ENCODE peak calls at places on chromosomes 4 and X, in four cellular contexts. One of them, this sample, is unnamed.

GRCh38 chrX:13506574-13506973 is 62.8 kb upstream of the EGFL6 start:
- DNase-seq in IMR-90: peak
- DNase-seq in lung: peak
- DNase-seq in colonic mucosa: peak
- DNase-seq in this sample: peak

GRCh38 chr4:185700635-185701034 is 111.4 kb downstream of the SORBS2 start:
- DNase-seq in colonic mucosa: no peak
- DNase-seq in lung: no peak
- DNase-seq in IMR-90: no peak
- DNase-seq in this sample: no peak

GRCh38 chr4:185204238-185204910 is 574 bp upstream of the CFAP97 start:
- DNase-seq in IMR-90: peak
- DNase-seq in colonic mucosa: peak
- DNase-seq in lung: no peak
- DNase-seq in this sample: no peak

GRCh38 chrX:132853040-132853439 is 105.4 kb downstream of the HS6ST2 start:
- DNase-seq in lung: no peak
- DNase-seq in IMR-90: no peak
- DNase-seq in colonic mucosa: no peak
- DNase-seq in this sample: no peak

GRCh38 chr4:88599298-88599697 is 7.0 kb downstream of the HERC3 start:
- DNase-seq in colonic mucosa: no peak
- DNase-seq in lung: no peak
- DNase-seq in IMR-90: peak
- DNase-seq in this sample: no peak

GRCh38 chr4:39706334-39706733 is 8.4 kb downstream of the UBE2K start:
- DNase-seq in lung: no peak
- DNase-seq in colonic mucosa: peak
- DNase-seq in IMR-90: peak
- DNase-seq in this sample: no peak

GRCh38 chrX:45524296-45524695 is 323.6 kb upstream of the DIPK2B start:
- DNase-seq in lung: no peak
- DNase-seq in IMR-90: peak
- DNase-seq in colonic mucosa: no peak
- DNase-seq in this sample: no peak

GRCh38 chrX:54529166-54529558 is 857 bp upstream of the GNL3L start:
- DNase-seq in colonic mucosa: no peak
- DNase-seq in IMR-90: no peak
- DNase-seq in lung: no peak
- DNase-seq in this sample: no peak

GRCh38 chr4:90186229-90186628 is 59.0 kb downstream of the CCSER1 start:
- DNase-seq in colonic mucosa: no peak
- DNase-seq in lung: no peak
- DNase-seq in IMR-90: no peak
- DNase-seq in this sample: no peak

GRCh38 chr4:142549726-142550463 is 296.2 kb downstream of the INPP4B start:
- DNase-seq in colonic mucosa: no peak
- DNase-seq in lung: no peak
- DNase-seq in IMR-90: peak
- DNase-seq in this sample: no peak

GRCh38 chrX:134551365-134552095 is 91.6 kb downstream of the HPRT1 start:
- DNase-seq in colonic mucosa: no peak
- DNase-seq in lung: no peak
- DNase-seq in IMR-90: peak
- DNase-seq in this sample: no peak

GRCh38 chr4:184102488-184102887 is 115.2 kb downstream of the ENPP6 start:
- DNase-seq in colonic mucosa: no peak
- DNase-seq in IMR-90: no peak
- DNase-seq in lung: no peak
- DNase-seq in this sample: no peak

GRCh38 chr4:1249148-1249730 is 309 bp upstream of the CTBP1 start:
- DNase-seq in colonic mucosa: peak
- DNase-seq in lung: peak
- DNase-seq in IMR-90: peak
- DNase-seq in this sample: peak

GRCh38 chrX:38117485-38117884 is 103.2 kb downstream of the SRPX start:
- DNase-seq in lung: no peak
- DNase-seq in IMR-90: peak
- DNase-seq in colonic mucosa: no peak
- DNase-seq in this sample: no peak

GRCh38 chrX:100381613-100382012 is 28.5 kb downstream of the PCDH19 start:
- DNase-seq in IMR-90: no peak
- DNase-seq in colonic mucosa: no peak
- DNase-seq in lung: no peak
- DNase-seq in this sample: no peak

GRCh38 chrX:7109838-7110793 is 37.4 kb upstream of the STS start:
- DNase-seq in lung: no peak
- DNase-seq in IMR-90: no peak
- DNase-seq in colonic mucosa: no peak
- DNase-seq in this sample: no peak

GRCh38 chr4:150004481-150004880 is 73.8 kb upstream of the DCLK2 start:
- DNase-seq in IMR-90: peak
- DNase-seq in colonic mucosa: no peak
- DNase-seq in lung: no peak
- DNase-seq in this sample: no peak

GRCh38 chr4:123600921-123601904 is 204.6 kb downstream of the SPRY1 start:
- DNase-seq in colonic mucosa: peak
- DNase-seq in IMR-90: no peak
- DNase-seq in lung: no peak
- DNase-seq in this sample: no peak

GRCh38 chrX:119589810-119590209 is 15.4 kb downstream of the UBE2A start:
- DNase-seq in IMR-90: no peak
- DNase-seq in colonic mucosa: no peak
- DNase-seq in lung: no peak
- DNase-seq in this sample: no peak

GRCh38 chr4:2942532-2943363 is 20.5 kb downstream of the NOP14 start:
- DNase-seq in IMR-90: no peak
- DNase-seq in lung: no peak
- DNase-seq in colonic mucosa: peak
- DNase-seq in this sample: no peak

GRCh38 chrX:136028383-136028984 is 43.2 kb downstream of the SLC9A6 start:
- DNase-seq in IMR-90: peak
- DNase-seq in colonic mucosa: no peak
- DNase-seq in lung: no peak
- DNase-seq in this sample: no peak

GRCh38 chr4:37793562-37793961 is 32.9 kb upstream of the PGM2 start:
- DNase-seq in lung: peak
- DNase-seq in IMR-90: peak
- DNase-seq in colonic mucosa: no peak
- DNase-seq in this sample: no peak

GRCh38 chr4:1445716-1446445 is 39.6 kb upstream of the NKX1-1 start:
- DNase-seq in IMR-90: no peak
- DNase-seq in colonic mucosa: no peak
- DNase-seq in lung: peak
- DNase-seq in this sample: no peak

GRCh38 chr4:54586343-54586953 is 71.3 kb upstream of the KIT start:
- DNase-seq in IMR-90: peak
- DNase-seq in colonic mucosa: peak
- DNase-seq in lung: no peak
- DNase-seq in this sample: no peak

GRCh38 chrX:38458071-38458470 is 103.3 kb upstream of the TSPAN7 start:
- DNase-seq in lung: no peak
- DNase-seq in IMR-90: no peak
- DNase-seq in colonic mucosa: no peak
- DNase-seq in this sample: no peak

GRCh38 chrX:19849433-19850190 is 37.8 kb downstream of the SH3KBP1 start:
- DNase-seq in lung: no peak
- DNase-seq in colonic mucosa: no peak
- DNase-seq in IMR-90: peak
- DNase-seq in this sample: no peak

GRCh38 chr4:68288046-68288740 is 42.7 kb upstream of the TMPRSS11B start:
- DNase-seq in colonic mucosa: no peak
- DNase-seq in IMR-90: no peak
- DNase-seq in lung: no peak
- DNase-seq in this sample: no peak

GRCh38 chrX:24860140-24860539 is 155.6 kb downstream of the ARX start:
- DNase-seq in IMR-90: peak
- DNase-seq in colonic mucosa: no peak
- DNase-seq in lung: no peak
- DNase-seq in this sample: no peak

GRCh38 chrX:124401696-124402095 is 55.3 kb downstream of the SH2D1A start:
- DNase-seq in colonic mucosa: no peak
- DNase-seq in lung: no peak
- DNase-seq in IMR-90: no peak
- DNase-seq in this sample: no peak

GRCh38 chrX:152847281-152847680 is 16.4 kb downstream of the NSDHL start:
- DNase-seq in colonic mucosa: no peak
- DNase-seq in IMR-90: no peak
- DNase-seq in lung: no peak
- DNase-seq in this sample: no peak

GRCh38 chrX:12986886-12987285 is 12.0 kb downstream of the TMSB4X start:
- DNase-seq in colonic mucosa: no peak
- DNase-seq in IMR-90: no peak
- DNase-seq in lung: no peak
- DNase-seq in this sample: no peak

GRCh38 chr4:26589699-26590098 is 5.8 kb downstream of the TBC1D19 start:
- DNase-seq in lung: no peak
- DNase-seq in IMR-90: no peak
- DNase-seq in colonic mucosa: no peak
- DNase-seq in this sample: no peak

GRCh38 chr4:154982187-154983047 is 201.3 kb downstream of the RBM46 start:
- DNase-seq in IMR-90: peak
- DNase-seq in colonic mucosa: peak
- DNase-seq in lung: peak
- DNase-seq in this sample: no peak

GRCh38 chrX:397575-397974 is 10.9 kb upstream of the PPP2R3B start:
- DNase-seq in colonic mucosa: no peak
- DNase-seq in IMR-90: peak
- DNase-seq in lung: no peak
- DNase-seq in this sample: no peak

GRCh38 chrX:120534413-120535205 is 26.2 kb downstream of the CUL4B start:
- DNase-seq in IMR-90: no peak
- DNase-seq in lung: no peak
- DNase-seq in colonic mucosa: no peak
- DNase-seq in this sample: no peak

GRCh38 chr4:46323891-46324290 is 66.0 kb downstream of the GABRA2 start:
- DNase-seq in lung: no peak
- DNase-seq in IMR-90: no peak
- DNase-seq in colonic mucosa: no peak
- DNase-seq in this sample: no peak

GRCh38 chr4:4866833-4867744 is 7.6 kb downstream of the MSX1 start:
- DNase-seq in IMR-90: no peak
- DNase-seq in lung: no peak
- DNase-seq in colonic mucosa: no peak
- DNase-seq in this sample: no peak

GRCh38 chrX:45295587-45295986 is 94.9 kb upstream of the DIPK2B start:
- DNase-seq in lung: no peak
- DNase-seq in colonic mucosa: peak
- DNase-seq in IMR-90: peak
- DNase-seq in this sample: no peak

GRCh38 chr4:168930413-168931196 is 79.5 kb downstream of the CBR4 start:
- DNase-seq in lung: no peak
- DNase-seq in colonic mucosa: no peak
- DNase-seq in IMR-90: no peak
- DNase-seq in this sample: no peak

DNA sequence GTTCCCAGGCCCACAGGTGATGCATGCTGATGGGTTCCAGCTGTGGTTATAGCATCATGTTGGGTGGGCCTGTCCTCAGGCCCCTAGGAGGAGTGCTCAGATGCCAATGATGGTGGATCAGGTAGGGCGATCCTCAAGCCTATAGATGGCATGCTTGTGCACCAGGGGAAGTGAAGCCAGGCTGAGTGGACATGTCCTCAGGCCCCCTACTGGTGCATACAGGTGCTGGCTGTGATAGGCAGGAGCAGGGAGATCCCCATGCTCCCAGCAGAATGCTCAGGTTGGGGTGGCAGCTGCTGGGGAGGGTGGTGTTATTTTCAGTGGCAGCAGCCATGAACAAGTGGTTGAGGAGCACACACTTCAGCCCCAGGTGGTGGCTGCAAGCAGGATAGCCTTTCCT is 96.0 kb downstream of the SMARCA1 start:
- DNase-seq in lung: no peak
- DNase-seq in colonic mucosa: no peak
- DNase-seq in IMR-90: no peak
- DNase-seq in this sample: no peak
- TF ChIP-seq CTCF in lung: no peak
- TF ChIP-seq CTCF in colonic mucosa: no peak
- TF ChIP-seq CTCF in IMR-90: no peak
- TF ChIP-seq CTCF in this sample: no peak

DNA sequence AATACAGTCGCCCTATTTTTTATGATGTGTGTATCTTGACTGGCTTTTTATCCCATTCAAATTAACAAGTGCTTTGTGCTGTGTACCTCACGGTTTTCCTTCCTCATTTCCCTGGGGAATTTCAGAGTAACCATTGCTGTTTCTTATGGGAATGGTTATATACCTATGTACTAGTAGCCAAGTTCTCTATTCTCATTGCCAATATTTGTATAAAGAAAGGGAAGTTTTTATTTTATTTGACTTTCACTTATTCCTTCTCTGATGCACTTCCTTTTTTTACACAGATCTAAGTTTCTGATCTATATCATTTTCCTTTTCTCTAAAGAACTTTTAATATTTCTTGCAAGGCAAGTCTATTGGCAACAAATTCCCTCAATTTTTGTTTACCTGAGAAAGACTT is 181.3 kb downstream of the SOWAHB start:
- DNase-seq in colonic mucosa: no peak
- DNase-seq in IMR-90: no peak
- DNase-seq in lung: no peak
- DNase-seq in this sample: no peak
- H3K27ac ChIP-seq in colonic mucosa: no peak
- H3K27ac ChIP-seq in IMR-90: no peak
- H3K27ac ChIP-seq in lung: no peak
- H3K27ac ChIP-seq in this sample: no peak

GRCh38 chr4:160175064-160175643 is 1072.3 kb downstream of the RAPGEF2 start:
- DNase-seq in lung: no peak
- DNase-seq in IMR-90: no peak
- DNase-seq in colonic mucosa: no peak
- DNase-seq in this sample: no peak
- TF ChIP-seq CTCF in lung: no peak
- TF ChIP-seq CTCF in IMR-90: no peak
- TF ChIP-seq CTCF in colonic mucosa: no peak
- TF ChIP-seq CTCF in this sample: no peak

DNA sequence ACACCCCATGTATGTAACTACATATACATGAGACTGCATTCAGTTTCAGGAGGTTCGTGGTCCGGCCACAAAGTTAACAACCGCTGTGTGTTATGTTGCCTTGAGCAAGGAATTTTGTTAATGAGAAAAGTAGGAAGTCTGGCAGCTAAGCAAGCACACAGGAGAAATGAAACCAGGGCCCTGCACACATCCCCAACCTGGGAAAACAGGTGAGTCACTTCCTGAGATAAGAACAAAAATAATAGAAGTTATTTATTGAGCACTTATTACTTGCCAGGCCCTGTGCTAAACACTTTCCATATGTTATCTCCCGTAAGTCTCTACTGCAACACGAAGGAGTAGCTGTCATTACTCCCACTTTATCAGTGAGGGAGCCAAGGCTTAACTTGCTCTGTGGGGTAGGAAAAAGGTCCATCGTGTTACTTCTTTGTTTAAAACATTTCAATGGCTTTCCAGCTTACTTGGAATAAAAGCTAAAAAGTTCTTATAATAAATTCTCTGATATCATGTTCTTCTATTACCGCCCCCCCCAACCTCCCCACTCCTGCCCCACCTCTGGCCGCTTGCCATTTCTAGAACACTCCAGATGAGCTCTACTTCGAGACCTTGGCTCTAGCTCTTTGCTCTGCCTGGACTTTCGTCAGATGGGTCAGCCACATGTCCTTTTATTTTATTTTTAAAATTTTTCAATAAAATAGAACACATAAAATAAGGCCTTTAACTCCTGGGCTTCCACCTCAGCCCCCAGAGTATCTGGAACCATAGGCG is 36.2 kb upstream of the PLAC8 start:
- DNase-seq in colonic mucosa: no peak
- DNase-seq in IMR-90: no peak
- DNase-seq in lung: no peak
- DNase-seq in this sample: no peak
- H3K27ac ChIP-seq in colonic mucosa: peak
- H3K27ac ChIP-seq in IMR-90: no peak
- H3K27ac ChIP-seq in lung: peak
- H3K27ac ChIP-seq in this sample: no peak

This sample was measured in CD4-positive, alpha-beta T cell.